ENCODE peak calls at places on chromosomes 2 and 18, in nine cellular contexts. T is astrocyte of the spinal cord, B is osteoblast, Z is mesendoderm, H is PC-9, E is AG10803, O is iPS DF 6.9, P is AG04450, M is neuronal stem cell. W is an unnamed sample.

GRCh38 chr18:10659000-10659399 is 133.2 kb downstream of the NAPG start:
- DNase-seq in O (no peak), B (no peak), M (no peak), T (no peak), P (no peak), Z (peak), H (no peak), E (no peak), W (no peak)

GRCh38 chr2:146037334-146037870 is 1517.5 kb upstream of the ZEB2 start:
- DNase-seq in M (no peak), P (no peak), E (peak), O (no peak), Z (no peak), T (peak), H (no peak), B (no peak), W (peak)

GRCh38 chr2:185567196-185567595 is 171.4 kb upstream of the FSIP2 start:
- DNase-seq in P (no peak), Z (no peak), H (no peak), B (no peak), M (no peak), O (no peak), T (no peak), E (no peak), W (no peak)

GRCh38 chr2:219551863-219552381 is 8.1 kb downstream of the TMEM198 start:
- DNase-seq in E (no peak), P (no peak), T (no peak), H (no peak), B (no peak), O (no peak), M (no peak), Z (no peak), W (no peak)

GRCh38 chr2:69466728-69467127 is 29.5 kb upstream of the NFU1 start:
- DNase-seq in P (no peak), Z (no peak), B (no peak), E (no peak), M (no peak), O (no peak), H (no peak), T (no peak), W (no peak)

GRCh38 chr2:36296798-36297197 is 58.8 kb upstream of the CRIM1 start:
- DNase-seq in E (no peak), O (no peak), Z (peak), B (no peak), M (no peak), T (no peak), H (no peak), P (no peak), W (no peak)

GRCh38 chr18:7488571-7488970 is 78.5 kb upstream of the PTPRM start:
- DNase-seq in P (no peak), M (no peak), H (no peak), E (no peak), O (no peak), B (no peak), T (no peak), Z (peak), W (no peak)

GRCh38 chr2:55932843-55933242 is 9.3 kb upstream of the EFEMP1 start:
- DNase-seq in O (no peak), B (no peak), H (no peak), P (no peak), E (no peak), M (no peak), Z (no peak), T (no peak), W (no peak)

GRCh38 chr2:217151509-217152206 is 291.8 kb upstream of the TNP1 start:
- DNase-seq in P (no peak), O (no peak), B (no peak), H (no peak), T (no peak), Z (peak), M (no peak), E (no peak), W (no peak)

GRCh38 chr2:217361491-217361890 is 501.6 kb upstream of the TNP1 start:
- DNase-seq in Z (no peak), O (no peak), T (no peak), P (no peak), B (no peak), H (no peak), M (no peak), E (peak), W (no peak)

GRCh38 chr2:65177754-65178442 is 48.0 kb upstream of the RAB1A start:
- DNase-seq in O (no peak), P (no peak), E (peak), H (no peak), Z (no peak), B (no peak), T (peak), M (no peak), W (no peak)

GRCh38 chr2:231360881-231361294 is 34.6 kb upstream of the B3GNT7 start:
- DNase-seq in M (no peak), H (no peak), T (no peak), O (no peak), B (no peak), E (no peak), Z (no peak), P (no peak), W (no peak)

GRCh38 chr18:10228380-10228779 is 226.1 kb upstream of the APCDD1 start:
- DNase-seq in P (no peak), T (no peak), O (no peak), M (no peak), E (no peak), Z (no peak), B (no peak), H (no peak), W (no peak)

GRCh38 chr18:32530947-32531651 is 60.4 kb upstream of the GAREM1 start:
- DNase-seq in H (no peak), M (no peak), O (no peak), B (no peak), Z (no peak), T (peak), P (no peak), E (peak), W (peak)

GRCh38 chr2:214451516-214451915 is 40.7 kb downstream of the VWC2L start:
- DNase-seq in T (no peak), O (no peak), B (no peak), M (no peak), E (no peak), Z (no peak), H (no peak), P (no peak), W (no peak)

GRCh38 chr2:17851731-17852585 is 26.5 kb upstream of the KCNS3 start:
- DNase-seq in P (peak), E (peak), O (peak), M (peak), B (peak), H (peak), Z (peak), T (peak), W (peak)

GRCh38 chr2:67400560-67401464 is 3.7 kb downstream of the ETAA1 start:
- DNase-seq in O (no peak), H (no peak), Z (no peak), B (peak), M (no peak), T (peak), E (no peak), P (no peak), W (peak)

GRCh38 chr2:241842620-241843211 is 16.0 kb downstream of the PDCD1 start:
- DNase-seq in B (peak), O (no peak), T (no peak), M (no peak), E (no peak), H (no peak), P (no peak), Z (no peak), W (no peak)

GRCh38 chr2:175884673-175885393 is 117.2 kb downstream of the LNPK start:
- DNase-seq in O (no peak), B (no peak), M (peak), E (no peak), P (no peak), T (no peak), Z (peak), H (no peak), W (no peak)

GRCh38 chr18:76962851-76963250 is 140.5 kb downstream of the ZNF236 start:
- DNase-seq in E (no peak), Z (no peak), B (no peak), P (no peak), T (no peak), H (no peak), M (no peak), O (no peak), W (no peak)

GRCh38 chr2:127175821-127176354 is 44.2 kb downstream of the CYP27C1 start:
- DNase-seq in H (no peak), O (no peak), M (no peak), P (no peak), T (no peak), Z (no peak), B (no peak), E (peak), W (peak)

GRCh38 chr18:58316943-58317342 is 272.9 kb downstream of the NEDD4L start:
- DNase-seq in E (no peak), T (peak), H (no peak), O (no peak), B (no peak), P (no peak), M (no peak), Z (peak), W (no peak)

GRCh38 chr18:61719676-61720075 is 173.1 kb downstream of the RNF152 start:
- DNase-seq in B (no peak), T (no peak), E (no peak), Z (no peak), O (no peak), H (no peak), P (no peak), M (no peak), W (no peak)

DNA sequence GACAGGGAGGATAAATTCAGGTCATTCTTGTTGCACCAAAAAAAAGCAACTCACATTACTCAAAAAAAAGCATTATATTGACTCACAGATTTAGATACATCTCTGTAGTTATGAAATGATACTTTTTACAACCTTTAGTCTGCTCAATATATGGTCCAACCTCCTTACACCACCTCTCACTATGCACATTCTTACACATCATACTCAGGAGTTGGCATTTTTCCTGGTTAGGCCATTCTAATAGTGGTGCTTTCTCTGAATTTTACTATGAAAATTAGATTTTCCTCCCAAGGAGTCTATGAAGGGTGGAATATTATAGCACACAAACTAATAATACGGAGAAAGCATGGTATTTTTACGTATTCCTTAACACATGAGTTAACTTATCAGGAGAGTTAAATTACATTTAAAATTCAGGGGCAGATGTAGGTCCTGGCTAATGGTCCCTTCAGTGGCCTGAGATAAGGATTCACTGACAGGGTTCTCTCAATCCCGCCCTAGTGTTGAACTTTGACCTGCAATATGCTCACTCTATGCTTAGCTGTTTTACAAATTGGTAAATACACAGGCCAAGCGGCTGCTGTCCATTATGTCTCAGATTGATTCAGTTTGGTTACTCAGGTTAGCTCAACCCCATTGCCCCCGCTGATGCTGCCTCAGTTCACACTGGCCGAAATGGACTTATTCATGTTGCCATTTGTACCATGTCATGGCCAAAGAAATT is 153.6 kb downstream of the NCKAP5 start:
- DNase-seq in Z (no peak), B (no peak), M (no peak), T (peak), E (peak), H (no peak), O (no peak), P (peak), W (peak)
- H3K4me3 ChIP-seq in Z (no peak), B (no peak), M (no peak), T (no peak), E (no peak), H (no peak), O (no peak), P (no peak), W (no peak)

GRCh38 chr2:32772623-32773221 is 144.9 kb downstream of the TTC27 start:
- DNase-seq in M (peak), T (peak), O (peak), B (no peak), Z (peak), E (peak), P (peak), H (peak), W (peak)
- H3K4me3 ChIP-seq in M (no peak), T (no peak), O (no peak), B (no peak), Z (no peak), E (no peak), P (no peak), H (no peak), W (no peak)

GRCh38 chr2:5385596-5385995 is 306.6 kb upstream of the SOX11 start:
- DNase-seq in Z (no peak), B (no peak), E (no peak), O (no peak), M (no peak), P (no peak), T (no peak), H (no peak), W (no peak)
- H3K4me3 ChIP-seq in Z (no peak), B (no peak), E (no peak), O (no peak), M (no peak), P (no peak), T (no peak), H (no peak), W (no peak)

GRCh38 chr2:9001778-9002177 is 1.7 kb downstream of the MBOAT2 start:
- DNase-seq in M (no peak), O (no peak), H (no peak), E (no peak), P (no peak), B (peak), Z (no peak), T (no peak), W (no peak)
- H3K4me3 ChIP-seq in M (no peak), O (no peak), H (peak), E (no peak), P (peak), B (no peak), Z (no peak), T (no peak), W (no peak)

GRCh38 chr2:20108655-20109396 is 57.4 kb upstream of the LAPTM4A start:
- DNase-seq in E (peak), M (no peak), H (no peak), P (no peak), T (no peak), O (no peak), Z (no peak), B (no peak), W (peak)
- H3K4me3 ChIP-seq in E (no peak), M (no peak), H (no peak), P (no peak), T (no peak), O (no peak), Z (no peak), B (no peak), W (no peak)

DNA sequence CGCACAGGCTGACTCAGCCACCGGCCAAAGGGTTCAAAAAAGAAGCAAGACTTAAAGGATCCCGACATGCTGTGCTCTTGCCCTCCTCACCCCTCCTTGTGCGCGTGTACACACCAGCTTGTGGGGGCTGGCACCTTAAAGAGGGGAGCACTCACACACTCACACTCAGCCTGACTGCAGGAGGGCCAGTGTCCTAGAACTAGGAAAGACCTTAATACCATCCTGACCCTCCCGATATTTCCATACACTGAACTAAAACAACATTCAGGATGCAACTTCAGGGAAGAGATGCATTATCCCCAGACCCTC is 5.6 kb downstream of the PKDCC start:
- DNase-seq in P (no peak), M (no peak), H (no peak), O (no peak), Z (no peak), B (no peak), E (no peak), T (no peak), W (no peak)
- H3K4me3 ChIP-seq in P (peak), M (no peak), H (no peak), O (no peak), Z (no peak), B (no peak), E (no peak), T (no peak), W (peak)

GRCh38 chr18:48946329-48946835 is 4.4 kb downstream of the SMAD7 start:
- DNase-seq in H (no peak), B (peak), P (no peak), O (no peak), E (peak), Z (no peak), M (no peak), T (peak), W (peak)
- H3K4me3 ChIP-seq in H (peak), B (peak), P (peak), O (no peak), E (peak), Z (peak), M (no peak), T (peak), W (peak)